ENCODE peak calls at places on chromosomes 12 and 14, in four cellular contexts. F, L, V and T are unnamed samples.

GRCh38 chr12:113808095-113808951 is 157.8 kb downstream of the RBM19 start:
- DNase-seq in L (no peak), F (no peak), V (no peak), T (no peak)

GRCh38 chr14:22579218-22579617 is 9.8 kb downstream of the DAD1 start:
- DNase-seq in L (no peak), V (no peak), F (no peak), T (no peak)

GRCh38 chr12:62716866-62717477 is 218.0 kb downstream of the PPM1H start:
- DNase-seq in F (no peak), V (no peak), L (peak; percentile 43), T (peak; percentile 80)

GRCh38 chr14:91177073-91177796 is 63.4 kb downstream of the DGLUCY start:
- DNase-seq in V (peak; percentile 69), F (peak; percentile 18), L (peak; percentile 66), T (no peak)

GRCh38 chr12:2318286-2318685 is 265.5 kb downstream of the CACNA1C start:
- DNase-seq in V (no peak), L (no peak), F (no peak), T (no peak)

GRCh38 chr12:47071241-47071852 is 8.1 kb upstream of the PCED1B start:
- DNase-seq in F (no peak), L (no peak), V (no peak), T (no peak)

GRCh38 chr14:58281969-58282368 is 16.4 kb upstream of the ARID4A start:
- DNase-seq in L (no peak), F (no peak), V (no peak), T (peak; percentile 91)

GRCh38 chr12:2648406-2648805 is 146.4 kb upstream of the FKBP4 start:
- DNase-seq in F (no peak), V (no peak), L (no peak), T (no peak)

GRCh38 chr12:22631863-22632463 is 7.0 kb downstream of the ETNK1 start:
- DNase-seq in V (no peak), L (peak; percentile 23), F (no peak), T (no peak)

GRCh38 chr12:69555461-69555860 is 29.8 kb upstream of the CCT2 start:
- DNase-seq in L (peak; percentile 51), V (peak; percentile 81), F (peak; percentile 84), T (no peak)

GRCh38 chr14:87000071-87000470 is 992.9 kb downstream of the GALC start:
- DNase-seq in L (no peak), F (no peak), V (no peak), T (no peak)

GRCh38 chr12:32698285-32698684 is 19.2 kb downstream of the DNM1L start:
- DNase-seq in F (no peak), V (no peak), L (no peak), T (no peak)

GRCh38 chr12:123076604-123077297 is 74.1 kb downstream of the PITPNM2 start:
- DNase-seq in L (no peak), V (peak; percentile 6), F (no peak), T (no peak)

GRCh38 chr14:49999216-49999761 is 106.4 kb downstream of the ARF6 start:
- DNase-seq in F (no peak), V (peak; percentile 88), L (peak; percentile 87), T (no peak)

GRCh38 chr12:62978768-62979167 is 43.8 kb upstream of the PPM1H start:
- DNase-seq in V (no peak), L (no peak), F (no peak), T (no peak)

GRCh38 chr12:103548622-103549601 is 38.2 kb upstream of the STAB2 start:
- DNase-seq in V (peak; percentile 58), L (peak; percentile 64), F (no peak), T (no peak)

GRCh38 chr14:67582061-67582460 is 18.0 kb downstream of the PIGH start:
- DNase-seq in V (no peak), L (no peak), F (no peak), T (no peak)
- TF ChIP-seq CTCF in V (peak; percentile 6), L (no peak), F (peak; percentile 3), T (no peak)

DNA sequence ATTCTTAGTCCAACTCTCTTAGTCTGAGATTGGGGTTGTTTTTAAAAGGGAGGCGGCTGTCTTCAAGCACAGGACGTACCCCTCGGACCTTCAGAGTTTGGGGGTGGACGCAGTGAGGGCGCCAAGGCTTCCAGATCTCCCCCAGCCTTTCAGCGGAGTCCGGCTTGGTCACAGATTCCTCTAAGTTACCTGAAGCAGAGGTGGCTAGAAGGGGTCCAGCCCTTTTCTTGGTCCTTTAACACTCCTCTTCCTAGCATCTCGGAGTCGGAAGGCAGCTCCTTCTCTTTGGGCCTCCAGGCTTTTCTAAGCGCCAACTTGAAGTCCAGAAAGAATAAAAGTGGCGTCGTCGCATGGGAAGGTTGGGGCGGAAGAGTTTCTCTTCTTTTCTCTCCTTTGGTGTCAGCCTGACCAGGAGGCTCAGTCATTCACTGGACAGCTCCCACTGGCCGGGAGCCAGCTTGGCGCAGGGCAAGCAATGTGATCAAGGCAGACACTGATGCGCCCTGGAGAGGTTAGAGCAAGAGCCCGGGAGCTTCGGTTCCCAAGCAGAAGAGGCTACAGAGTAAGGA is 9.6 kb downstream of the OR6S1 start:
- DNase-seq in L (peak; percentile 71), F (no peak), V (peak; percentile 72), T (no peak)
- H3K4me3 ChIP-seq in L (peak overlapping the region; percentile 62), F (no peak overlapping the region), V (peak overlapping the region; percentile 61), T (peak overlapping the region; percentile 49)

DNA sequence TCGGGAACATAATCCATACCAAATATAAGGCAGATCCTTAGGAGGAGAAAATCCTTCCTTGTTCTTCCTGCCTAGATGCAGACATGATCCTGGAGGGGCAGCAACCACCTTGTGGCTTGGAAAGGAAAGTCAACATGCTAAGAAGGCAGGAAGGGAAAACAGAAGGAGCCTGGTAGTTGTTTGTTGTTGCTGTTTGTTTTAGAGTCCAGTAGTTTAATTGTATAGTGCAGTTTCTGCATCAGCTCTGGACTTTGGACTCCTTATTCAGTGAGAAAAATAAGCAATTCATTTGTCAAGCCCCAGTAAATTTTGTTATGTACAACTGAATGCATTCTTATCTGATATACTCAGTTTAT is 45.7 kb upstream of the APPL2 start:
- DNase-seq in V (no peak), F (no peak), L (peak; percentile 38), T (no peak)
- TF ChIP-seq CTCF in V (peak; percentile 23), F (no peak), L (no peak), T (peak; percentile 33)

GRCh38 chr12:67535176-67535575 is 113.4 kb upstream of the DYRK2 start:
- DNase-seq in F (no peak), V (no peak), L (no peak), T (no peak)
- H3K4me3 ChIP-seq in F (no peak overlapping the region), V (no peak overlapping the region), L (no peak overlapping the region), T (no peak overlapping the region)

GRCh38 chr12:96774501-96775256 is 132.4 kb upstream of the NEDD1 start:
- DNase-seq in L (peak; percentile 6), V (peak; percentile 66), F (peak; percentile 74), T (no peak)

GRCh38 chr12:96773031-96773430 is 134.0 kb upstream of the NEDD1 start:
- DNase-seq in V (no peak), L (no peak), F (no peak), T (no peak)

GRCh38 chr12:96780330-96780729 is 126.7 kb upstream of the NEDD1 start:
- DNase-seq in F (no peak), V (no peak), L (no peak), T (no peak)

DNA sequence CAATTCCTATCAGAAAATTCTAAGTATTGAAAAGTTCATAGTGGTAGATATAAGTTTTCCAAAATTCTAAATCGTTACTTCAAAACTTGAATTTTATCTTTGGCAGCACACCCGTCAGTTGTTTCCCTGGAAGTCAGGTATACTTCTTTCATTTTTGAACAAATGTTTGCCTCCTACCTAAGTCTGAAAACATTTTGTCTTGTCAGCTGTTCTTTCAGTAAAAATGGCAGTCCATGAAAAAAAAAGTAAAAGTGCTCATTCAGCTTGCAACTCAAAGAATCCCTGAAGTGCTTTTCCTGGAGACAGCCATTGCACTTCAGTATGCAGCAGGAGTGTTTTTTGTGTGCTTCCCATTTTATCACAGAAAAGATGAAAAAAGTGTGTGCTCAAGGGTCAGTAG is 130.1 kb upstream of the NEDD1 start:
- DNase-seq in L (no peak), F (no peak), V (no peak), T (no peak)
- TF ChIP-seq CTCF in L (no peak), F (no peak), V (no peak), T (no peak)

DNA sequence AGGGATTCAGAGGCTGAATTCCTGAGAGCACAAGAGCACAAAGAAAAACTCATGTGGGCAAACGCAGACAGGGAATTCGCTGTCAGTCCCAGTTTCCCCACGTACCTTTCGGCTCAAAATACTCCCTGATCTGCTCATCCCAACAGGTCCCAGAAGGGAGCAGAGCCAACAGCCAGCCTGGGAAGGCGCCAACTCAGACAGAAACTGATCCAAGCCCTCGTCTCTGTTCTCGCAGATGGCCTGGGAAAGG is 61.2 kb upstream of the FBRSL1 start:
- DNase-seq in L (no peak), V (no peak), F (no peak), T (no peak)
- H3K4me3 ChIP-seq in L (no peak overlapping the region), V (no peak overlapping the region), F (no peak overlapping the region), T (no peak overlapping the region)

GRCh38 chr12:104827587-104827986 is 130.5 kb downstream of the SLC41A2 start:
- DNase-seq in V (no peak), F (no peak), L (no peak), T (no peak)
- TF ChIP-seq CTCF in V (peak; percentile 60), F (peak; percentile 42), L (no peak), T (peak; percentile 36)

GRCh38 chr12:132488127-132489077 is 1.5 kb upstream of the FBRSL1 start:
- DNase-seq in V (no peak), L (no peak), F (no peak), T (no peak)
- H3K4me3 ChIP-seq in V (no peak overlapping the region), L (peak overlapping the region; percentile 100), F (no peak overlapping the region), T (no peak overlapping the region)

GRCh38 chr12:27081668-27082091 is 698 bp downstream of the C12orf71 start:
- DNase-seq in F (no peak), L (no peak), V (peak; percentile 61), T (no peak)
- TF ChIP-seq CTCF in F (peak; percentile 9), L (no peak), V (peak; percentile 43), T (no peak)

GRCh38 chr12:51227962-51228361 is 10.1 kb upstream of the POU6F1 start:
- DNase-seq in F (no peak), L (no peak), V (no peak), T (no peak)

GRCh38 chr12:51229116-51229515 is 9.5 kb upstream of the DAZAP2 start:
- DNase-seq in F (no peak), V (no peak), L (no peak), T (no peak)

GRCh38 chr12:51222461-51222860 is 4.6 kb upstream of the POU6F1 start:
- DNase-seq in V (no peak), L (no peak), F (no peak), T (no peak)

GRCh38 chr12:51225800-51226199 is 7.9 kb upstream of the POU6F1 start:
- DNase-seq in V (no peak), F (no peak), L (no peak), T (no peak)

DNA sequence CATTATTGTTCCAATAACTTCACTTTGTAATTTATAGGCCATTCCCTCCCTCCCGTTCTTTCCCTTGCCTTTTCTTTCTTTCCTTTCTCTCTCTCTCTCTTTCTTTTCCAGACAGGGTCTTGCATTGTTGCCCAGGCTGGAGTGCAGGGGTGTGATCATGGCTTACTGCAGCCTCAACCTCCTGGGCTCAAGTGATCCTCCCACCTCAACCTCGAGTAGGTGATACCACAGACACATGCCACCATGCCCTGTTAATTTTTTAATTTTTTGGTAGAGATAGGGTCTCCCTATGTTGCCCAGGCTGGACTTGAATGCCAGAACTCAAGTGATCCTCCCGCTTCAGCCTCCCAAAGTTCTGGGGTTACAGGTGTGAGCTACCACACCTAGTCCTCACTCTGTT is 6.8 kb upstream of the POU6F1 start:
- DNase-seq in V (no peak), L (no peak), F (no peak), T (no peak)
- H3K4me3 ChIP-seq in V (no peak overlapping the region), L (no peak overlapping the region), F (no peak overlapping the region), T (no peak overlapping the region)